ENCODE peak calls at places on chromosome 2, in four cellular contexts. G, Q, M and B are unnamed samples.
A peak's percentile ranks its signal among the peaks of the same experiment; 100 is the strongest.

GRCh38 chr2:51717318-51717717 is 685.4 kb upstream of the NRXN1 start:
- DNase-seq in Q (no peak), G (peak; percentile 4), M (peak; percentile 11), B (no peak)

GRCh38 chr2:183248866-183249567 is 124.8 kb downstream of the NUP35 start:
- DNase-seq in G (peak; percentile 12), M (peak; percentile 34), Q (no peak), B (no peak)

GRCh38 chr2:173107629-173108022 is 32.0 kb downstream of the MAP3K20 start:
- DNase-seq in G (no peak), Q (no peak), M (no peak), B (no peak)

GRCh38 chr2:73235315-73236028 is 1.4 kb downstream of the CCT7 start:
- DNase-seq in G (no peak), Q (no peak), M (no peak), B (no peak)

GRCh38 chr2:172578860-172579512 is 23.1 kb downstream of the PDK1 start:
- DNase-seq in G (no peak), Q (no peak), M (no peak), B (no peak)

GRCh38 chr2:107607054-107607453 is 219.6 kb upstream of the RGPD4 start:
- DNase-seq in G (no peak), Q (no peak), M (no peak), B (no peak)

GRCh38 chr2:232310189-232310588 is 68.4 kb upstream of the ALPP start:
- DNase-seq in M (no peak), Q (no peak), G (no peak), B (no peak)

GRCh38 chr2:40658917-40659316 is 207.0 kb upstream of the SLC8A1 start:
- DNase-seq in G (peak; percentile 5), Q (no peak), M (no peak), B (no peak)

GRCh38 chr2:46239175-46239846 is 57.9 kb upstream of the EPAS1 start:
- DNase-seq in M (no peak), G (no peak), Q (no peak), B (peak; percentile 79)

GRCh38 chr2:167510071-167510759 is 621.9 kb downstream of the XIRP2 start:
- DNase-seq in G (no peak), M (no peak), Q (no peak), B (no peak)

GRCh38 chr2:55056024-55056521 is 5.8 kb upstream of the RTN4 start:
- DNase-seq in M (no peak), Q (no peak), G (no peak), B (no peak)

GRCh38 chr2:159226059-159226461 is 60.4 kb downstream of the WDSUB1 start:
- DNase-seq in Q (no peak), G (peak; percentile 47), M (peak; percentile 65), B (no peak)

GRCh38 chr2:126851756-126852155 is 46.9 kb upstream of the TEX51 start:
- DNase-seq in G (no peak), M (no peak), Q (no peak), B (no peak)

GRCh38 chr2:10028407-10028987 is 14.9 kb upstream of the KLF11 start:
- DNase-seq in G (no peak), Q (no peak), M (peak; percentile 21), B (no peak)